ENCODE peak calls at places on chromosome 6, in five cellular contexts. O is HepG2, S is fibroblast of lung, A is mesendoderm, K is IMR-90. N is an unnamed sample.

GRCh38 chr6:152566040-152566875 is 70.9 kb downstream of the SYNE1 start:
- DNase-seq in S (no peak), A (no peak), O (no peak), K (no peak), N (no peak)

GRCh38 chr6:71473908-71474307 is 185.3 kb downstream of the OGFRL1 start:
- DNase-seq in O (no peak), K (peak), A (no peak), S (peak), N (peak)

GRCh38 chr6:20454201-20454824 is 52.6 kb downstream of the E2F3 start:
- DNase-seq in A (no peak), O (no peak), S (no peak), K (no peak), N (no peak)

GRCh38 chr6:53130891-53131290 is 17.8 kb downstream of the GCM1 start:
- DNase-seq in K (no peak), S (no peak), O (no peak), A (peak), N (no peak)

GRCh38 chr6:77837034-77837784 is 184.4 kb downstream of the MEI4 start:
- DNase-seq in K (no peak), O (no peak), A (no peak), S (no peak), N (no peak)

GRCh38 chr6:138719744-138720143 is 53.8 kb upstream of the CCDC28A start:
- DNase-seq in S (no peak), O (no peak), A (no peak), K (no peak), N (no peak)

GRCh38 chr6:17478946-17479345 is 85.6 kb downstream of the CAP2 start:
- DNase-seq in S (no peak), K (no peak), A (no peak), O (no peak), N (no peak)

GRCh38 chr6:30556964-30557682 is at the start of gene PRR3:
- DNase-seq in S (peak), A (peak), K (peak), O (peak), N (peak)

GRCh38 chr6:112620832-112621569 is 273.9 kb downstream of the RFPL4B start:
- DNase-seq in K (peak), S (peak), A (no peak), O (no peak), N (no peak)

GRCh38 chr6:74362391-74362790 is 666.4 kb downstream of the CD109 start:
- DNase-seq in O (no peak), S (no peak), A (no peak), K (no peak), N (no peak)

GRCh38 chr6:133396225-133396624 is 155.1 kb downstream of the EYA4 start:
- DNase-seq in K (no peak), S (peak), O (no peak), A (no peak), N (no peak)

GRCh38 chr6:41549673-41550072 is 3.5 kb downstream of the FOXP4 start:
- DNase-seq in O (no peak), S (no peak), A (no peak), K (no peak), N (no peak)

GRCh38 chr6:163790296-163790840 is 375.9 kb downstream of the QKI start:
- DNase-seq in S (peak), K (peak), A (no peak), O (no peak), N (no peak)

GRCh38 chr6:12572884-12573824 is 143.4 kb upstream of the PHACTR1 start:
- DNase-seq in O (no peak), S (peak), A (peak), K (peak), N (no peak)

GRCh38 chr6:90080876-90081464 is 186.7 kb downstream of the GJA10 start:
- DNase-seq in O (no peak), K (no peak), A (no peak), S (no peak), N (no peak)

GRCh38 chr6:113859349-113860164 is 2.4 kb downstream of the MARCKS start:
- DNase-seq in K (peak), S (peak), A (peak), O (no peak), N (peak)

GRCh38 chr6:134676307-134677281 is 273.3 kb downstream of the ALDH8A1 start:
- DNase-seq in S (peak), K (peak), O (no peak), A (peak), N (peak)

GRCh38 chr6:127516676-127517273 is 2.4 kb downstream of the MTCL3 start:
- DNase-seq in O (peak), K (peak), A (peak), S (peak), N (no peak)

GRCh38 chr6:15274696-15275387 is 29.0 kb downstream of the JARID2 start:
- DNase-seq in A (peak), K (peak), O (no peak), S (peak), N (no peak)

GRCh38 chr6:38039497-38039896 is 220.0 kb downstream of the ZFAND3 start:
- DNase-seq in K (peak), S (no peak), O (no peak), A (no peak), N (no peak)

GRCh38 chr6:144278659-144279314 is 6.3 kb upstream of the UTRN start:
- DNase-seq in O (no peak), A (peak), K (no peak), S (no peak), N (no peak)

GRCh38 chr6:120771019-120771418 is 563.3 kb downstream of the TBC1D32 start:
- DNase-seq in A (no peak), S (no peak), O (no peak), K (no peak), N (no peak)

GRCh38 chr6:111482236-111482958 is 621 bp downstream of the REV3L start:
- DNase-seq in O (no peak), S (no peak), K (peak), A (no peak), N (peak)

GRCh38 chr6:99603421-99604160 is 3.0 kb upstream of the PRDM13 start:
- DNase-seq in S (no peak), A (peak), O (no peak), K (peak), N (peak)

GRCh38 chr6:34742094-34742493 is 15.2 kb upstream of the SNRPC start:
- DNase-seq in O (no peak), S (no peak), A (no peak), K (peak), N (no peak)

GRCh38 chr6:36927691-36928546 is 26.6 kb upstream of the PI16 start:
- DNase-seq in O (no peak), S (no peak), A (no peak), K (peak), N (no peak)
- H3K9ac ChIP-seq in O (no peak), S (no peak), A (no peak), K (no peak), N (no peak)

DNA sequence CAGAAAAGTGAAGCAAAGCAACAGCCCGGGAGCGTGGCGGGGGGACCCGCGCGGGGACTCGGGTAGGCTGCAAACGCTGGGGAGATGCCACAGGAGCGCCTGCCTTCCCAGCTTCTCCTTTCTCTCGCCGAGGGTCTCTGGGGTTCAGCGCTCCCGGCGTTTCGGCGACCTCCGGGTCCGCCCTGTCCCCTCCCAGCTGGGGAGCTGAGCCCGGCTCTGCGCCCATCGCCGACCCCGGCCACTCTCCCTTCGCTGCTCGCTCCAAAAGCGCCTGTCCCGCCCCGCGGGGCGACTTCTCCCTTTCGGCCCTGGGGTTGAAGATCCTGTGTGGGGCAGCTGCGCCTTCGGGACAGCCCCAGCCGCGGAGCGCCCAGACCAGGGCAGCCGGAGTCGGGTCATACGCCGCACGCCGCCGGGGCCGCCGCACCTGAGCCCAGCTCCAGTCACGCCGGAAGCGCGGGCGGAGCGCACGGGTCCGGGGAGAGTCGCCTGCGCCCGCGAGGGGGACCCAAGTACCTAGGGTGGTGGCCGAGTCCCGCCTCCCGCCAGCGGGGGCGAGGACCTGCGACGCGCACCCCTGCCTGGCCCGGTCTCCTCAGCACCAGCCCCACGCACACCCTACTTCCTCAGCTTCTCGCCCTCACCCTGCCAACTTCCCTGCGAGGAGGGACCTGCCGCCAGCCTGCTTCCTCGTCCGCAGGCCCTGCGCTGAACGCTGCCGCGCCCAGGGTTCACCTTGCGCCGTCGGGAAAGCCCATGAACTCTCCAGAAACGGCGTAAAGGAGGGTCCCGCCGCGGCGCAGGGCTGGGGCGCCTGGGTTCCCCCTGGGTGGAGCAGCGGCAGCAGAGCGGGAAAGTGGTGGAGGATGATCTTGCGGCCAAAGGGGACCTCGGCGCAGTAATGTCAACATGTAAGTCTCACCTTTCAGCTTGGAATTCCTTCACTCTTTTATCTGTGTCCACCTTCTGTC is at the start of gene ADGRG6:
- DNase-seq in O (peak), A (peak), S (peak), K (peak), N (peak)
- H3K9ac ChIP-seq in O (peak), A (peak), S (peak), K (peak), N (peak)

DNA sequence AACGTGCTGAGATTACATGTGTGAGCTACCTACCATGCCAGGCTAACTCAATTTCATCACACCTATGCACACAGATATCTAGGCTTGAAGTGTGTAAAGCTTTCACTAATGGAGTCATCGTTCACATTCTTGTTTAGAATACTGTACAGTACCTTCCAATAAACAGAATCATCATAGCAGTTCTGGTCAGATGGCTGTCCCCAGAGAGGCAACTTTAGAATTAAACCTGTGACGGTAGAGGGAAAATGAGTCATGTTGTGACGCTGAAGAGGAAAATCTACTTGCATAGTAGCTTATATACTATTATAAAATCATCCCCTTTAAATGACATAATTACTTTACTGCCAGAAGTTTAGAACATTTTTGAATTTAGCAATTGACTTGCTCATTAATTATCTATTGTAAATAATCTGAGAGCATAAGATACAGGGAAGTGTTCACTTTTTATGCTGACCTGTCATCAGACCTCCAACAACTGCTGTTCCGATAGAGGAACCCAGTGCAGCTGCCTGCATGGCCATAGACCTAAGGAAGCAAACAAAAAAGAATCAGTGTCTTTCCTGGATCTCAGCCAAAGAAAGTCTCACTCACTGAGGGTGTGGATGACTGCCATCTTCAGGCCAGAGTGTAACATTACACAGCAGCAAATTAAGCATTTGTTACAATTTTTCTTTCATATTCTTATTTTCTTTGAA is 29.8 kb downstream of the RHAG start:
- DNase-seq in O (peak), A (peak), S (peak), K (peak), N (no peak)
- H3K9ac ChIP-seq in O (no peak), A (no peak), S (no peak), K (no peak), N (no peak)

GRCh38 chr6:2384518-2384917 is 139.1 kb upstream of the GMDS start:
- DNase-seq in K (no peak), A (no peak), S (no peak), O (no peak), N (no peak)
- H3K9ac ChIP-seq in K (no peak), A (no peak), S (no peak), O (no peak), N (no peak)

GRCh38 chr6:32662836-32663235 is 3.6 kb downstream of the HLA-DQB1 start:
- DNase-seq in A (no peak), S (no peak), K (no peak), O (no peak), N (no peak)

GRCh38 chr6:32662099-32662498 is 4.4 kb downstream of the HLA-DQB1 start:
- DNase-seq in K (no peak), O (no peak), S (no peak), A (no peak), N (no peak)

GRCh38 chr6:32665621-32666140 is 776 bp downstream of the HLA-DQB1 start:
- DNase-seq in A (no peak), S (no peak), O (no peak), K (no peak), N (no peak)

GRCh38 chr6:32664827-32665362 is 1.6 kb downstream of the HLA-DQB1 start:
- DNase-seq in K (no peak), S (no peak), A (peak), O (no peak), N (no peak)

DNA sequence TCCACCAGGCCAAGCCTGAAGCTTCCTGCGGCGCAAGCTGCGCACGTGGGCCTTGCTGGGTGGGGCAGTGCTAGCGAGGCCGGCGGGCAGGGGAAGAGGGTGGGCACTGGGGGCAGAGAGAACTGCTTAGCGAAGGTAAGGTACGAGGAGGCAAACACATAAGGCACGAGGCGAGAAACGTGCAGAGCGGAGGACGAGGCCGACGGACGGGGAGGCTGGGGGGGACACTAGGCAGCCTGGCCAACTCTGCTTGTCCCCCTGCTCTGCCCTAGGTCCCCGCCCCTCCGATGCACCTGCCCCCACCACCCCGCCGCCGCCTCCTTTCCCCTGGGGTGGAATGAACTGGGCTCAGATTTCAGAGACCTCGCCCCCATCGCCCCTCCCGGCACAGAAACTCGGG is 2.1 kb downstream of the HLA-DQB1 start:
- DNase-seq in S (no peak), A (no peak), K (no peak), O (no peak), N (no peak)
- H3K9ac ChIP-seq in S (no peak), A (no peak), K (no peak), O (no peak), N (no peak)

GRCh38 chr6:148365037-148365436 is 22.4 kb downstream of the SASH1 start:
- DNase-seq in O (no peak), K (no peak), S (no peak), A (no peak), N (no peak)
- H3K9ac ChIP-seq in O (no peak), K (no peak), S (no peak), A (no peak), N (no peak)

DNA sequence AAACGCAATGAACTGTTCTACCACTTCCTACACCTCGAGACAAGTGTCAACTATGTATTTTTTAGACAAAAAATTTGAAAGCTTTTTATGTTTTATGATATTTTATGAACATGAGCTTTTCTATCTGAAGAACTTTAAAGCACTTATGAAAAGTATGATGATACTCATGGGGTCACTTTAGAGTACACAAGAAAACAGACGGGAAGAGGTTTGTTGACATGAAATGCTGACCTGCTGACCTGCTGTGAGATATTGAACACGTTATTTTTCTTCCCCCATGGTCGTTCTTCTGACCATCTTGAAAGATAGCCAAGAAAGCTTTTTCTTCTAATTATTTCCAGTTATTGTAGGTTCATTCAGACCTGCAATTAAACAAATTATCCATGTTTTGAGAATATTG is 63.1 kb downstream of the PLEKHG1 start:
- DNase-seq in S (no peak), K (no peak), A (no peak), O (no peak), N (no peak)
- H3K9ac ChIP-seq in S (no peak), K (no peak), A (no peak), O (no peak), N (no peak)

GRCh38 chr6:3747100-3747737 is 4.3 kb downstream of the PXDC1 start:
- DNase-seq in O (no peak), K (no peak), A (no peak), S (no peak), N (peak)
- H3K9ac ChIP-seq in O (no peak), K (no peak), A (no peak), S (no peak), N (no peak)

GRCh38 chr6:119346450-119346849 is 3.1 kb downstream of the MAN1A1 start:
- DNase-seq in O (no peak), K (no peak), A (no peak), S (no peak), N (no peak)

GRCh38 chr6:119346914-119347313 is 2.6 kb downstream of the MAN1A1 start:
- DNase-seq in S (no peak), O (no peak), K (no peak), A (no peak), N (no peak)

GRCh38 chr6:119343573-119344146 is 5.9 kb downstream of the MAN1A1 start:
- DNase-seq in S (no peak), K (no peak), O (peak), A (no peak), N (no peak)

GRCh38 chr6:119344306-119344705 is 5.3 kb downstream of the MAN1A1 start:
- DNase-seq in K (no peak), S (no peak), O (peak), A (no peak), N (no peak)

DNA sequence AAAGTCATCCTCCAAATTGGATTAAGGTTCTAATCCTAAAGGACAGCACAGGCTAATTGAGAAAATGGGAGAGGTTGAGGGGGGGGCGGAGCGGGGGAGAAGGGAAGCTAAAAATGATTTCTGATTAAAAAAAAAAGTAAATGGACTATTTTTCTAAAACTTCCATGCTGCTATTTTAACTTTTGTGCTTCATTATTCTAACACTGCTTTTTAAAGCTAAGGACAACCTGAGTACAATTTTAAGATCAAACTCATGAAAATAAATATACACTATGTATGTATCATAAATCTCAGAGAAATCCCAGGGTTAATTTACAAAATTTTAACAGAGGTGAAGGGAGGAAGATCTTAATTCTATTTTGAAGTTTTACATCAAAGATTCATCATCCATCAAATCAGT is 4.4 kb downstream of the MAN1A1 start:
- DNase-seq in S (no peak), A (no peak), K (no peak), O (no peak), N (no peak)
- H3K9ac ChIP-seq in S (no peak), A (peak), K (no peak), O (peak), N (no peak)